ENCODE peak calls at places on chromosomes 11 and 22, in six cellular contexts. M is IMR-90, D is mesenchymal stem cell, Z is H9, A is H1, Y is neuronal stem cell. E is an unnamed sample.

GRCh38 chr11:66981976-66982578 is 7.0 kb downstream of the C11orf86 start:
- DNase-seq in D (peak), Y (no peak), Z (no peak), A (no peak), M (peak), E (peak)

GRCh38 chr11:116202922-116203321 is 569.9 kb downstream of the BUD13 start:
- DNase-seq in Z (no peak), Y (no peak), M (no peak), D (no peak), A (no peak), E (no peak)

GRCh38 chr11:107699371-107700348 is 12.2 kb downstream of the SLN start:
- DNase-seq in M (no peak), Z (no peak), A (no peak), Y (no peak), D (no peak), E (peak)

GRCh38 chr11:122850076-122850631 is 11.9 kb downstream of the CRTAM start:
- DNase-seq in D (peak), Z (peak), A (no peak), Y (no peak), M (peak), E (peak)

GRCh38 chr11:132866783-132867545 is 665.3 kb downstream of the OPCML start:
- DNase-seq in Y (no peak), D (no peak), A (no peak), Z (no peak), M (peak), E (no peak)

GRCh38 chr22:22818861-22819855 is 68.5 kb upstream of the IGLL5 start:
- DNase-seq in D (no peak), M (no peak), A (no peak), Z (no peak), Y (no peak), E (no peak)

GRCh38 chr11:20070459-20070858 is 89.8 kb downstream of the DBX1 start:
- DNase-seq in Y (no peak), A (no peak), Z (no peak), D (no peak), M (peak), E (no peak)

GRCh38 chr22:45999379-45999971 is 22.5 kb upstream of the WNT7B start:
- DNase-seq in M (no peak), Z (no peak), A (no peak), D (no peak), Y (no peak), E (no peak)

GRCh38 chr11:13889566-13890214 is 72.8 kb upstream of the SPON1 start:
- DNase-seq in Z (no peak), M (no peak), Y (no peak), D (no peak), A (no peak), E (no peak)

GRCh38 chr22:38657248-38657909 is 941 bp downstream of the CBY1 start:
- DNase-seq in D (peak), A (peak), Y (no peak), M (no peak), Z (peak), E (no peak)

GRCh38 chr22:42214625-42215415 is 55.6 kb downstream of the TCF20 start:
- DNase-seq in M (no peak), Z (no peak), Y (no peak), A (no peak), D (no peak), E (no peak)

GRCh38 chr22:26718905-26719304 is 61.5 kb downstream of the MIAT start:
- DNase-seq in M (peak), D (peak), Z (no peak), Y (no peak), A (no peak), E (no peak)

GRCh38 chr11:122159173-122159701 is 43.2 kb upstream of the BLID start:
- DNase-seq in A (no peak), Z (no peak), Y (no peak), D (peak), M (peak), E (no peak)

GRCh38 chr11:68139395-68139794 is 18.2 kb upstream of the CHKA start:
- DNase-seq in A (no peak), M (no peak), D (no peak), Z (no peak), Y (no peak), E (peak)

GRCh38 chr11:85027346-85027745 is 599.8 kb downstream of the DLG2 start:
- DNase-seq in M (no peak), Y (no peak), Z (no peak), D (no peak), A (no peak), E (no peak)

GRCh38 chr11:122085264-122085663 is 30.8 kb downstream of the BLID start:
- DNase-seq in M (peak), Y (no peak), A (no peak), D (peak), Z (no peak), E (no peak)

GRCh38 chr11:73342633-73343032 is 33.6 kb upstream of the RELT start:
- DNase-seq in D (no peak), Z (peak), A (no peak), M (no peak), Y (no peak), E (no peak)

GRCh38 chr11:288328-289144 is at the start of gene PGGHG:
- DNase-seq in A (peak), M (no peak), D (peak), Y (no peak), Z (peak), E (peak)
- H3K23ac ChIP-seq in A (no peak), M (peak), D (peak), Y (peak), Z (no peak), E (no peak)

DNA sequence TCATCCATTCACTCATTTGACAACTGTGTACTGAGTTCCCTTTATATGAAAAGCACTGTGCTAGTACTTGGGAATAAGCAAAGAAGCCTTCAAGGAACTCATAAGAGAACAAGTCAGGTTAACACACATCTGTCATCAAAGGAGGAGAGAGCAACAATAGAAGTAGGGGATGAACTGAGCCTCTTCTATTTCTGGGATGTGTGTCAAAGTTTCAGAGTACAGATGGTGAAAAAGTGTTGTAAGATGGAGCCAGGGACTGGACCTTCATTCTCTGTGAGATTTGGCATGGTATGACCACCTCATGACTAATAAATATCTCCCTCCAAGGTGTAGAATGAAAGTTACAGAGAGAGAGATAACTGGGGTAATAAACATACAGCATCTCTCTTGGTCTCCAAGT is 349.8 kb upstream of the PLET1 start:
- DNase-seq in A (no peak), M (no peak), Z (no peak), Y (no peak), D (no peak), E (no peak)
- H2AFZ ChIP-seq in A (no peak), M (no peak), Z (no peak), Y (no peak), D (no peak), E (no peak)

GRCh38 chr11:126355324-126355925 is at the start of gene ST3GAL4:
- DNase-seq in A (peak), Z (peak), Y (peak), D (peak), M (peak), E (peak)
- H3K23ac ChIP-seq in A (no peak), Z (no peak), Y (peak), D (peak), M (peak), E (no peak)

GRCh38 chr22:31048570-31048969 is 32.5 kb upstream of the SMTN start:
- DNase-seq in M (no peak), Y (no peak), A (no peak), Z (no peak), D (no peak), E (no peak)

GRCh38 chr22:31044262-31044861 is 36.8 kb upstream of the SMTN start:
- DNase-seq in A (no peak), D (no peak), Z (peak), M (peak), Y (no peak), E (no peak)

GRCh38 chr22:31045900-31046587 is 35.1 kb upstream of the SMTN start:
- DNase-seq in M (no peak), Y (no peak), Z (no peak), A (no peak), D (peak), E (no peak)

GRCh38 chr22:31046591-31047226 is 34.4 kb upstream of the SMTN start:
- DNase-seq in Z (peak), M (peak), D (peak), A (no peak), Y (no peak), E (no peak)

DNA sequence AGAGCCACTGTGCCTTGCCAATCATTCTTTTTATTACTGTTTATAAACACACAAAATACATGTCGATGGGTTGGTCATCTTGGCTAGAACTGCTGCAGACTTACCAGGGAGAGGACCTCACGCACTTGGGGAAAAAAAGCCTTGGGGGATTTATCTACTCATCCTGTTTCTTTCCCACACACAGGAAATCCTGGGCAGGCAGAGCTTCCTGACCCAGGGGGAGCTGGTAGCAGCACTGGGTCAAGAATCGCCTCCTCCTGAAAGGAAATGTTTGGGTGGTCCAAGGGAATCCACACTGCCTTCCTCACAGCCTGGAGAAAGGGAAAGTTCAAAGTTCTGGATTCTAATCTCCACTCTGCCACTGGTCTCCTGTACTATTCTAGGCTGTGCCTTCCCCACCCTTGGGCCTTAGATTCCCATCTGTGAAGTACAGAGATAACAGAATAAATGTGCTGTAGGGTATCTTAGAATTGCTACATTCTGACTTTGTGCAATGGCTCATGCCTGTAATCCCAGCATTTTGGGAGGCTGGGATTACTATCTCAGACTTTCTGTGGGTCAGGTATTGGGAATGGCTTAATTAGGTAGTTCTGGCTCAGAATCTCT is 31.2 kb upstream of the SMTN start:
- DNase-seq in Y (no peak), Z (no peak), D (peak), A (no peak), M (no peak), E (peak)
- H2AFZ ChIP-seq in Y (no peak), Z (no peak), D (no peak), A (no peak), M (no peak), E (no peak)

DNA sequence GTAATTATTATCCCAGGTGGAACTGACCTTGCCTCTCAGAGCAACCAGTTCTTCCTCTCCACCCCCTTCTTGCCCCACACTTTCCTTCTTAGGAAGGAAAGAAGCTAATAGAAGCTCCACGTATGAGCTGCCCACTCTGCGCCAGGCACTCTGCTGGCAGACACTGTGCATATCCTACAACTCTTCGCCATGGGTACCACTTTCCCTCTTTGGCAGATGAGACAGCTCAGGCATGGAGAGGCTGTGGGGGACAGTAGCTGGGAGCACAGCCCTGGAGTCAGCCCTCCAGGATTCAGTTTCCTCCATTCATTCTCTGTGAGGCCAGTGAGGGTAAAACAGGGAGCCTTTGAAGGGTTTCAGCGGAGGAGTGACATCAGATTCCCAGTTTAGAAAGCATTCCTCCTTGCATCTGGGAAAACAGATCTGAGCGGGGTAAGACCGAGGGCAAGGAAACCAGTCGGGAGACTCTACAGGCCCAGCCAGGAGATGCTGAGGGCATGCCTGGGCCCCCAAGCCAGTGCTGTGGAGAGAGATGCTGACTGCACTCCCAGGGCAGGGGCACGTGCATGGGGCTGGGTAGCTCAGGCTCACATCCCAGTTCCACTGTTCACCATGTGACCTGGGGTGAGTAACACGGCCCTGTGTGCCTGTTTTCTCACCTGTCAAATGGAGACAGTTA is 58.3 kb upstream of the EMID1 start:
- DNase-seq in Y (no peak), D (no peak), M (no peak), Z (peak), A (no peak), E (no peak)
- H3K23ac ChIP-seq in Y (no peak), D (no peak), M (no peak), Z (no peak), A (no peak), E (no peak)

GRCh38 chr22:50293441-50294318 is 13.8 kb downstream of the PLXNB2 start:
- DNase-seq in Y (peak), D (peak), M (peak), Z (peak), A (peak), E (peak)
- H2AFZ ChIP-seq in Y (no peak), D (no peak), M (peak), Z (no peak), A (no peak), E (peak)

GRCh38 chr22:20981787-20982562 is at the start of gene LZTR1:
- DNase-seq in D (peak), Y (peak), Z (peak), M (peak), A (peak), E (peak)

GRCh38 chr22:20979940-20980453 is 2.1 kb upstream of the LZTR1 start:
- DNase-seq in Z (peak), Y (no peak), M (no peak), D (no peak), A (no peak), E (no peak)

GRCh38 chr22:20982563-20982882 is 426 bp downstream of the LZTR1 start:
- DNase-seq in A (no peak), M (no peak), Y (no peak), Z (no peak), D (no peak), E (no peak)

GRCh38 chr22:20980523-20980922 is 1.6 kb upstream of the LZTR1 start:
- DNase-seq in Z (no peak), A (no peak), Y (no peak), M (no peak), D (no peak), E (no peak)

DNA sequence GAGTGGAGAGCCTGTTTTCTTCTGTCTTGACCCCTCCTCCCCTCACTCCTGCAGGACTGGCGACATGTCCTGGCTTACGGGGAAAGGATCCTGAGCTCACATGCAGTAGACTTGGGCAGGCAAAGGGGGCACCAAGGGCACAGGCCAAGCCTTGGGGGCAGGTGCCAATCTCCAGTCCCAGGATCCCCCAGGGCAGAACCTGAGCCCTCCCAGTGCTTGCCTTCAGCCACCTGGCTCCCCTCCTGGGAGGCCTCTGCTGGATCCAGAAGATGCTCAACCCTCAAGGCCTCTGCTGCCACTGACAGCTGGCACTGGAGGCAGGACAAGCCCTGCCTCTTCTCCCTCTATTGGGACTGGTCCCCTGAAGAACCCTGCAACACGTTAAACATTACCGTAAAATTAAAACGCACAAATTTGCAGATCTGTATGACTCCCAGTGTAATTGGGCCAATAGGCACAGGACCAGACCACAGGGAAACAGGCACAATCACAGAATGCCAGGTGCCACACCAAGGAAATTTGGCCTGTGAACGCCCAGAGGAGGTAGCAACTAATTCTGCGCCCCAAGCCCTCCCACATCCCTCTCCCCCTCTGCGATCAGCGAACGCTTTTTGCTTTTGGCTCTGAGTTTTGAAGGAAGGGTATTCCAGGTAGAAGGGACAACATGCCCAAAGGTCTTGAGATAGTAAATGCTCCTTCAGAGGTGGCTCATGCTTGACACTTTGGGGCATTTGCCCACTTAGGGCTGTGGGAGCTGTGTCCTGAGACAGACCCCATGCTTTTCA is 967 bp upstream of the LZTR1 start:
- DNase-seq in D (no peak), Z (no peak), Y (no peak), M (no peak), A (no peak), E (no peak)
- H3K23ac ChIP-seq in D (no peak), Z (no peak), Y (peak), M (peak), A (no peak), E (no peak)

DNA sequence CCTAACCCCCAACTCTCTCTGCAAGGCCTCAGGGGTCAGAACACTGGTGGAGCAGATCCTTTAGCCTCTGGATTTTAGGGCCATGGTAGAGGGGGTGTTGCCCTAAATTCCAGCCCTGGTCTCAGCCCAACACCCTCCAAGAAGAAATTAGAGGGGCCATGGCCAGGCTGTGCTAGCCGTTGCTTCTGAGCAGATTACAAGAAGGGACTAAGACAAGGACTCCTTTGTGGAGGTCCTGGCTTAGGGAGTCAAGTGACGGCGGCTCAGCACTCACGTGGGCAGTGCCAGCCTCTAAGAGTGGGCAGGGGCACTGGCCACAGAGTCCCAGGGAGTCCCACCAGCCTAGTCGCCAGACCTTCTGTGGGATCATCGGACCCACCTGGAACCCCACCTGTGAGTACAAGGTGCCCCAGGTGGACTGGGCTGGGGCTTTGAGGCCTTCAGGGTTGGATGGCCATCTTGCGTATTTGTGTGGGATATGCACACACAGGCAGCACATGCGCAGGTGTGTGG is at the start of gene BEST1:
- DNase-seq in Z (no peak), Y (no peak), A (no peak), M (no peak), D (no peak), E (no peak)
- H2AFZ ChIP-seq in Z (no peak), Y (peak), A (no peak), M (peak), D (no peak), E (peak)

DNA sequence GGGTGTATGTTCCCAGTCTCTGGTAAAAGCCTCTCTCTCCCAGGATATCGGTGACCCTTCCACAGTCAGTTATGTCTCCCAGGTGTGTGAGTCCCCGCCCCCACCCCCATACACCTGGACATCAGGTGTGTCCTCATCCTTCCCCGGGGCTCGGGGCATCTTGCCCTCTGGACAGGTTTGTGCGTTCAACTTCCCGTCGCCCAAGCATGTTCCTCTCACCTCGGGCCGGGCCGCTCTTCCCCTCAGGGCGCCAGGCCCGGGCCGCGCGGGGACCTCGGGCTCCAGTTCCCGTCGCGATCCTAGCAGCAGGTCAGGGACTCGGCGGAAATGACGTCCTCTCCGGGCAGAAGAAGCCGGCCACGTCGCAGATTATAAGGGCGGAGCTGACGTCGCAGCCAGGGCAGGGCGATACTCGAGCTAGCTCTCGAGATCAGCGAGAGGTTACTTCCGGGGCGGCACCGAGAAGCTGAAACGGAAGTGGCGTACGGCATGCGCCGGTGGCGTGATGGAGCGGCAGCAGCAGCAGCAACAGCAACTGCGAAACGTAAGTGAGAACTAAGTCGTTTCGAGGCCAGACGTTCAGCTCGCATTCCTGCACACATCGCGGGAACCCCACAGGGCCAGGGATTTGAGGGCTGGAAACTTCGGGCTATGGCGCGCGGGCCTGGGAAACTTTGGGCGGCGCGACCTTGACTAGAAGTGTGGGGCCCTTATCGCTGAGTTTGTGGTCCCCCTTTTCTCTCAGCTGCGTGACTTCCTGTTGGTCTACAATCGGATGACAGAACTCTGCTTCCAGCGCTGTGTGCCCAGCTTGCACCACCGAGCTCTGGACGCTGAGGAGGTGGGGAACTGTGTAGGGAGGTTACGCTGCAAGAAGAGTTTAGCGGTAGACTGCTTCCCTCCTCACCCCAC is at the start of the genes ARFIP2 and TIMM10B:
- DNase-seq in Z (peak), D (peak), A (peak), M (peak), Y (peak), E (peak)
- H3K23ac ChIP-seq in Z (no peak), D (peak), A (no peak), M (peak), Y (peak), E (no peak)

GRCh38 chr11:114290503-114291239 is 5.5 kb upstream of the NNMT start:
- DNase-seq in Y (no peak), D (peak), A (no peak), M (no peak), Z (no peak), E (no peak)

GRCh38 chr11:114289779-114290178 is 6.4 kb upstream of the NNMT start:
- DNase-seq in Y (no peak), D (no peak), A (no peak), M (no peak), Z (no peak), E (peak)

GRCh38 chr11:114287154-114287553 is 9.0 kb upstream of the NNMT start:
- DNase-seq in A (no peak), Z (no peak), D (no peak), M (no peak), Y (no peak), E (no peak)

GRCh38 chr11:114285599-114285998 is 10.6 kb upstream of the NNMT start:
- DNase-seq in M (peak), Z (no peak), A (peak), D (peak), Y (no peak), E (peak)

GRCh38 chr11:114288139-114288538 is 8.1 kb upstream of the NNMT start:
- DNase-seq in D (no peak), Y (no peak), M (no peak), Z (no peak), A (no peak), E (no peak)
- H2AFZ ChIP-seq in D (no peak), Y (no peak), M (no peak), Z (no peak), A (no peak), E (no peak)

E was measured in trophoblast cell.